ENCODE peak calls at places on chromosomes 2 and 18, in six cellular contexts. U is aorta, B is neural progenitor cell, A is heart left ventricle, X is osteoblast, Q is transverse colon. K is an unnamed sample. For H3K4me1, the result is how much of the 10 kb centered on the place peaks cover.

GRCh38 chr2:95231723-95232122 is 24.4 kb downstream of the ZNF892 start:
- DNase-seq in U (peak), B (peak), A (no peak), X (peak), Q (peak), K (peak)

GRCh38 chr2:178628590-178628989 is 148.3 kb downstream of the PLEKHA3 start:
- DNase-seq in U (no peak), B (no peak), A (no peak), X (no peak), Q (no peak), K (no peak)

GRCh38 chr2:53498210-53498609 is 269.4 kb upstream of the CHAC2 start:
- DNase-seq in U (no peak), B (no peak), A (no peak), X (peak), Q (no peak), K (peak)

GRCh38 chr18:55343396-55344073 is 244.5 kb downstream of the TCF4 start:
- DNase-seq in U (no peak), B (no peak), A (no peak), X (no peak), Q (no peak), K (no peak)

GRCh38 chr18:22840606-22841144 is 92.5 kb upstream of the RBBP8 start:
- DNase-seq in U (no peak), B (no peak), A (no peak), X (no peak), Q (no peak), K (no peak)

GRCh38 chr2:173204316-173204715 is 128.7 kb downstream of the MAP3K20 start:
- DNase-seq in U (no peak), B (no peak), A (no peak), X (no peak), Q (no peak), K (no peak)

GRCh38 chr2:43605079-43605655 is 9.3 kb upstream of the THADA start:
- DNase-seq in U (no peak), B (peak), A (no peak), X (peak), Q (peak), K (no peak)

GRCh38 chr2:219284501-219285347 is 5.6 kb downstream of the DNAJB2 start:
- DNase-seq in U (no peak), B (no peak), A (no peak), X (peak), Q (no peak), K (no peak)

GRCh38 chr2:65300772-65301711 is 73.4 kb downstream of the ACTR2 start:
- DNase-seq in U (peak), B (peak), A (peak), X (peak), Q (peak), K (peak)

GRCh38 chr2:120395221-120395620 is 49.3 kb downstream of the INHBB start:
- DNase-seq in U (no peak), B (no peak), A (no peak), X (peak), Q (peak), K (no peak)

GRCh38 chr2:11174222-11174621 is 19.0 kb downstream of the SLC66A3 start:
- DNase-seq in U (no peak), B (no peak), A (no peak), X (no peak), Q (no peak), K (no peak)

GRCh38 chr2:20599861-20600461 is 50.9 kb downstream of the HS1BP3 start:
- DNase-seq in U (peak), B (peak), A (no peak), X (no peak), Q (peak), K (no peak)

GRCh38 chr18:7317804-7318231 is 86.9 kb downstream of the LRRC30 start:
- DNase-seq in U (no peak), B (no peak), A (no peak), X (no peak), Q (no peak), K (no peak)

GRCh38 chr2:176174382-176174834 is 14.1 kb upstream of the HOXD1 start:
- DNase-seq in U (no peak), B (peak), A (no peak), X (peak), Q (no peak), K (no peak)
- H3K4me3 ChIP-seq in U (no peak), B (peak), A (no peak), X (peak), Q (peak), K (no peak)

GRCh38 chr18:79406708-79407107 is 11.0 kb downstream of the NFATC1 start:
- DNase-seq in U (peak), B (no peak), A (peak), X (no peak), Q (no peak), K (no peak)

GRCh38 chr18:79403723-79404566 is 8.2 kb downstream of the NFATC1 start:
- DNase-seq in U (peak), B (no peak), A (peak), X (peak), Q (no peak), K (no peak)

GRCh38 chr18:79405781-79406575 is 10.2 kb downstream of the NFATC1 start:
- DNase-seq in U (peak), B (no peak), A (peak), X (no peak), Q (peak), K (peak)

GRCh38 chr18:79404567-79404910 is 8.8 kb downstream of the NFATC1 start:
- DNase-seq in U (peak), B (no peak), A (peak), X (peak), Q (no peak), K (no peak)

DNA sequence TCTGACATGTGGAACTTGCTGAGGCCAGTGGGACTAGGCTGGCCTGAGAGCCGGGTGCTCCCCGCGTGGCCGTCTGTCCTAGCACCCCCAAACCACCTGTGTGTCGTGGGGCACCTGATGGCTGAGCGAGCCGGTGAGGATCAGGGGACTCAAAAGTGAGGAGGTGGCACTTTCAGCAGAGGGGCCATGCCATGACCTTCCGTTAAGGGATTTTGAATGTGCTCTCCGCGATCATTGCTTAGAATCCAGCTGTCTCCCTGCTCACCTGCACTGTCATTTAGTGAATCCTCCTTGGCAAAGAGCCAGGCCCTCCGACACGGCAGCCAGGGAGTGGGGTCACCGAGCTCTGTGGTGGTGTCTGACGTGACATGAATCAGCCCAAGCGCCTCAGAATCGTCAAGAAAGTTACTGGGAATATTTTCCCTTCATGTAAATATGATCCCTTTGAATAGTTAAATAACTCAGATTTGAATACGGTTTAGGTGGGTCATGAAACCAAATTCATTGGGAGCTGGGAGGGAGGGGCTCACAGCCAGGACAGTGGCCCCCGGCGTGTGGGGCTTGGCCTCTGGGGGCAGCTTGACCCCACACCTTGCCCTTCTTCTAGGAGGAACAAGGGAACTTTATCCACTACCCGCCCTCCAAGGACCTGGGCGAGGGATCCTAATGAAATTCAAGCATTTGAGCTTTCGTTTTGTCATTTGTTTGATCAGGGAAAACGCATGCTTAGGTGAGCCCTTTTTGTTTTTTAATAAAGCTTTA is 9.5 kb downstream of the NFATC1 start:
- DNase-seq in U (peak), B (no peak), A (peak), X (no peak), Q (no peak), K (no peak)
- H3K4me1 ChIP-seq in U (under half), B (under half), A (under half), X (under half), Q (under half), K (under half)

GRCh38 chr18:76252880-76253279 is 242.2 kb downstream of the ZNF516 start:
- DNase-seq in U (no peak), B (peak), A (no peak), X (no peak), Q (no peak), K (no peak)

GRCh38 chr18:76251691-76252090 is 243.4 kb downstream of the ZNF516 start:
- DNase-seq in U (no peak), B (no peak), A (no peak), X (no peak), Q (no peak), K (no peak)

GRCh38 chr18:76256897-76257500 is 238.0 kb downstream of the ZNF516 start:
- DNase-seq in U (no peak), B (peak), A (no peak), X (peak), Q (no peak), K (no peak)

GRCh38 chr18:76258209-76258608 is 236.8 kb downstream of the ZNF516 start:
- DNase-seq in U (no peak), B (no peak), A (no peak), X (no peak), Q (no peak), K (no peak)

GRCh38 chr18:76255070-76255683 is 239.9 kb downstream of the ZNF516 start:
- DNase-seq in U (no peak), B (no peak), A (no peak), X (no peak), Q (no peak), K (no peak)
- H3K4me3 ChIP-seq in U (no peak), B (no peak), A (no peak), X (no peak), Q (no peak), K (no peak)

GRCh38 chr18:36381075-36381474 is 83.6 kb downstream of the FHOD3 start:
- DNase-seq in U (no peak), B (no peak), A (no peak), X (peak), Q (no peak), K (no peak)

GRCh38 chr18:36380173-36380827 is 82.8 kb downstream of the FHOD3 start:
- DNase-seq in U (no peak), B (no peak), A (no peak), X (no peak), Q (no peak), K (no peak)

GRCh38 chr18:36379426-36379984 is 82.0 kb downstream of the FHOD3 start:
- DNase-seq in U (no peak), B (no peak), A (no peak), X (no peak), Q (no peak), K (no peak)

GRCh38 chr18:36382151-36382550 is 84.6 kb downstream of the FHOD3 start:
- DNase-seq in U (no peak), B (no peak), A (no peak), X (no peak), Q (no peak), K (no peak)

GRCh38 chr18:36382854-36383253 is 85.3 kb downstream of the FHOD3 start:
- DNase-seq in U (no peak), B (no peak), A (no peak), X (no peak), Q (no peak), K (no peak)
- H3K4me1 ChIP-seq in U (under half), B (under half), A (under half), X (under half), Q (under half), K (under half)

GRCh38 chr2:80459028-80459427 is 154.5 kb upstream of the LRRTM1 start:
- DNase-seq in U (no peak), B (no peak), A (no peak), X (no peak), Q (no peak), K (no peak)

GRCh38 chr2:80461505-80462197 is 157.1 kb upstream of the LRRTM1 start:
- DNase-seq in U (no peak), B (peak), A (no peak), X (no peak), Q (no peak), K (no peak)

GRCh38 chr2:80464275-80464674 is 159.7 kb upstream of the LRRTM1 start:
- DNase-seq in U (no peak), B (no peak), A (no peak), X (no peak), Q (no peak), K (no peak)

GRCh38 chr2:80467262-80467811 is 162.8 kb upstream of the LRRTM1 start:
- DNase-seq in U (no peak), B (no peak), A (no peak), X (no peak), Q (no peak), K (no peak)

DNA sequence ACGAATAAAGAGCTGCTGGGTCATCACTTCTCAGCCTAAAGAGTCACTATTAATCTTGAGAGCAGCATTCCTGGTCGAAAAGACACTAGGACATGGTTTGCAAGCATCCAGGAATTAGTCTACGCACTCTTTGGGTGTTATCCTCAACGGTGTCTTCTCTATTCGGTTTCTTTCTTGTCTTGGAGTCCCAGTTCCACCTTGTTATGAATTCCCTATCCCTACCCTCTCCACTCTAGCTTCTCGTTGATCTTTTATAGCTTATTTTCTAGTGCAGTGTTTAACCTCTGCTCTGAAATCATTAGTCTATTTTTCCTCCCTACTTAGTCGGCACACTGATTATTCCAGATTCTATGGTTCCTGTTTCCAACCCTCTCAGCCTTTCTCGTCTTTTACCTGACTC is 158.1 kb upstream of the LRRTM1 start:
- DNase-seq in U (no peak), B (no peak), A (no peak), X (no peak), Q (no peak), K (no peak)
- H3K4me3 ChIP-seq in U (no peak), B (no peak), A (no peak), X (no peak), Q (no peak), K (no peak)

DNA sequence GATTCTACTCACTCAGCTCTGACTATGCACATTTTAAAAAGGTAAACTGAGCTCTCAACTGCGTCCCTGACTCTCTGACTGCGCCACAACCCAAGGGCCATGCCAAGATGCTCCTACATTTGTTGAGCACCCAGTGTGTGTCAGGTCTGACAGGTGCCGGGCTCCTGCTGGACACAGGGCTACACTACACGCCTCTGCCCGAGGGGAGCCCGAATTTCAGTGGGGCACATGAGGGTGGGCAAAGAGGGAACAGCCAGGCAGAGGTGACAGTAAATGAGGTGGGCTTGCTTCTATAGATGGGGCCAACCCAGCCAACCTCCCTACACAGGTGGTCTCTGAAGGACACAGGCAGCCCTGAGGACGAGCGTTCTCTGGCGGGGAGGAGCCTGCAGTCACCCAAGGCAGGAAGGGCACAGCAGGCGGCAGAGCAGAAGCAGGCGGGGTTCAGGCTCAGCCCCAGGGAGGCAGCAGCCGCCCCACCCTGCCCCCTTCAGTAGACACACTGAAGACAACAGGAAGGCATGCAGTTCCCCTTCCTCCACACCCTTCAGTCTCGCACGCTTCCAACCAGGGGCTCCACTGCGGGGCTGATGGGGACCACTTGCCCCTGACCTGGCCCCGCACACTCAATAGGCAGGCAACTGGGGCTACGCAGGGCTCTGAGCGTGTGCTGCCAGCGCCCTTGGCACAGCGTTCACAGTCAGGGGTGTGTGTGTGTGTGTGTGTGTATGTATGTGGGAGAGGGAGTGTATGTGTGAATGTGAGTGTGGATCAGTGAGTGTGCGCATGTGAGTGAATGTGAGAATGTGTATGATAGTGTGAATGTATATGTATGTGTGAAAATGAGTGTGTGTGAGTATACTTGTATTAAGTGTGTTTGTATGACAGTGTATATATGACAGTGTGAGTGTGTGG is 98.4 kb downstream of the UXS1 start:
- DNase-seq in U (peak), B (no peak), A (no peak), X (no peak), Q (peak), K (peak)
- H3K4me1 ChIP-seq in U (under half), B (under half), A (under half), X (under half), Q (under half), K (under half)

DNA sequence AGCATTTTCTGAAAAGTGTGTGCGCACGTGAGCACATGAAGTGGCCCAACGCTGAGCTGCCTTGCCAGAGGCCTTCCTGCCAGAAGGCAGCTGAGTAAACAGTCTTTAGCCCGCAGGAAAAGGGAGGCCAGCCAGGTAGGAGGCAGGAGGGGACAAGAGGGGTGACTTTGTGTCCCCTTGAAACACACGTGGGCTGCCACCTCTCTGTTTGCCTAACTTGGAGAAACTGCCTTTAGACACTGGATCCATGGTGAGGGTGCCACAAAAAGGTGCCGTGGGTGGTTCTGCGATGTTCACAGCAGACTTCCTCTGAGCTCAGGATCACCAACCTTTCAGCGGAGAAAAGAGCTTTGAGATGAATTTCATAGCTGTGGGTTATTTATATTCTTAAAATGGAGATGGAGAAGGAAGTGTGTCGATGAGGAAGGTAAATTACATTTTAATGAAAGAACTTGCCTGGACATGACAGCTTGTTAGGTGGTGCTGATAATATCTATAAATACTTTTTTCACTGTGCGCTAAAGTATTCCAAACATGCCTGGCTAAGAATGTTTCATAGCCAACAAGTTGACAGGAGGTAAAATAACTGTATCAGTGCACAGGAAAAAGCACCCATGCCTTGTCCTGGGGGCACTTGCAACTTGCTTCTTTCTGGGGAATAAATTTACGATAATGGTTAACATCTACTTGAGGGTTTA is 36.6 kb upstream of the ASB1 start:
- DNase-seq in U (no peak), B (no peak), A (no peak), X (no peak), Q (no peak), K (peak)
- H3K4me3 ChIP-seq in U (no peak), B (no peak), A (no peak), X (no peak), Q (no peak), K (no peak)

GRCh38 chr18:9132628-9133027 is 4.0 kb upstream of the ANKRD12 start:
- DNase-seq in U (no peak), B (no peak), A (no peak), X (no peak), Q (no peak), K (no peak)

GRCh38 chr18:9126337-9126736 is 10.2 kb upstream of the ANKRD12 start:
- DNase-seq in U (no peak), B (no peak), A (no peak), X (no peak), Q (no peak), K (no peak)

GRCh38 chr18:9133225-9133624 is 3.4 kb upstream of the ANKRD12 start:
- DNase-seq in U (no peak), B (no peak), A (no peak), X (no peak), Q (no peak), K (no peak)

GRCh38 chr18:9130195-9130594 is 6.4 kb upstream of the ANKRD12 start:
- DNase-seq in U (no peak), B (no peak), A (no peak), X (no peak), Q (no peak), K (no peak)

DNA sequence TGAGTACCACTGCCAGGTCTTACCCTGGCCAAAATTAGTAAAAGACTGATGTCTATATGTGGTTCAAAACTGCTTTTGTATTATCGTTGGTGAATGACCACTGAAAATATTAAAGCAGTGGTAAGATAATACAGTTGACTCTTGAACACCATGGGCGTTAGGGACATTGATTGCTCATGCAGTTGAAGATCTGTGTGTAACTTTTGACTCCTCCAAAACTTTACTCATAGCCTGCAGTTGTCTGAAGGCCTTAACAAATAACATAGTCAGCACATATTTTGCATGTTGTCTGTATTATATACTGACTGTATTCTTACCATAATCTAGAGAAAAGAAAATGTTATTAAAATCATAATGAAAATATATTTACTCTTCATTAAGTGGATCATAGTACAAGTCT is 5.8 kb upstream of the ANKRD12 start:
- DNase-seq in U (no peak), B (no peak), A (no peak), X (peak), Q (no peak), K (no peak)
- H3K4me1 ChIP-seq in U (under half), B (under half), A (under half), X (under half), Q (under half), K (under half)

DNA sequence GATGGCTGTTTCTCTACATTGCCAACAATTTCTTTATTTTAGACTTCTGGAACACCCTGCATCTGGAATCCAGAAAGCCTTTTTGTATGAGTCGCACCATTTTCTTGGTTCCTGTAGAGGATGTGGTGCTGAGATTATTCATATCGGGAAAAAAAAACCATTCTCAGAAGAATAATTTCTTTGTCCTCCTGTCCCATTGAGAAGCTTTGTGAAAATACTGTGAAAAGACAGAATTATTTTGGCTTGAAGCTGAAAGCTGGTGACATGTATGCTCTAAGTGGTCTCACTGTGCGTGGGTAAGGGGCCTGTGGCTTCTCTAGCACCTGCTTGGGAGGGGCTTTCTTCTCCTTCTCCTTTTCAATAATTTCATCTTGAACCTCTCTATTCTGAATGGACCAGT is 138.4 kb downstream of the FAM210A start:
- DNase-seq in U (no peak), B (no peak), A (no peak), X (no peak), Q (no peak), K (no peak)
- H3K4me3 ChIP-seq in U (no peak), B (no peak), A (no peak), X (no peak), Q (no peak), K (no peak)

K was measured in lung.